ENCODE peak calls at places on chromosomes 13 and 19, in five cellular contexts. G is adipocyte, J is psoas muscle, O is ascending aorta, U is upper lobe of left lung. N is an unnamed sample. For H3K9me3 and H3K36me3, the result is how much of the 10 kb centered on the place peaks cover.

GRCh38 chr13:26382843-26383242 is 128.9 kb downstream of the CDK8 start:
- DNase-seq in G (no peak), J (no peak), O (no peak), U (no peak), N (no peak)

GRCh38 chr19:40555978-40556689 is 20.5 kb upstream of the SHKBP1 start:
- DNase-seq in G (no peak), J (no peak), O (no peak), U (no peak), N (no peak)

GRCh38 chr13:94121686-94122085 is 357.8 kb downstream of the DCT start:
- DNase-seq in G (peak), J (no peak), O (no peak), U (no peak), N (no peak)

GRCh38 chr19:13794388-13794751 is 873 bp upstream of the ZSWIM4 start:
- DNase-seq in G (peak), J (peak), O (peak), U (peak), N (peak)

GRCh38 chr13:113895436-113895835 is 31.6 kb upstream of the GAS6 start:
- DNase-seq in G (no peak), J (no peak), O (no peak), U (no peak), N (no peak)

GRCh38 chr13:110347535-110348308 is 40.6 kb downstream of the COL4A2 start:
- DNase-seq in G (peak), J (peak), O (peak), U (no peak), N (peak)

GRCh38 chr19:29596885-29597525 is 9.1 kb upstream of the POP4 start:
- DNase-seq in G (peak), J (no peak), O (peak), U (no peak), N (no peak)

GRCh38 chr13:93325303-93326297 is 99.0 kb downstream of the GPC6 start:
- DNase-seq in G (no peak), J (no peak), O (no peak), U (no peak), N (no peak)

GRCh38 chr19:17379221-17379631 is 2.1 kb upstream of the PLVAP start:
- DNase-seq in G (no peak), J (no peak), O (no peak), U (no peak), N (no peak)

GRCh38 chr19:6678690-6679109 is 8.7 kb upstream of the TNFSF14 start:
- DNase-seq in G (peak), J (no peak), O (no peak), U (no peak), N (no peak)

GRCh38 chr19:29690842-29691241 is 24.2 kb downstream of the C19orf12 start:
- DNase-seq in G (peak), J (no peak), O (no peak), U (no peak), N (peak)

GRCh38 chr13:111939285-111940278 is 127.4 kb upstream of the SOX1 start:
- DNase-seq in G (no peak), J (no peak), O (no peak), U (peak), N (no peak)

GRCh38 chr13:45194081-45194939 is 6.5 kb downstream of the KCTD4 start:
- DNase-seq in G (peak), J (no peak), O (peak), U (no peak), N (no peak)

GRCh38 chr13:38636756-38637155 is 50.1 kb upstream of the FREM2 start:
- DNase-seq in G (no peak), J (no peak), O (no peak), U (peak), N (no peak)

GRCh38 chr19:42303101-42303464 is 659 bp upstream of the PAFAH1B3 start:
- DNase-seq in G (no peak), J (no peak), O (no peak), U (no peak), N (no peak)

GRCh38 chr19:2477141-2477710 is 1.3 kb downstream of the GADD45B start:
- DNase-seq in G (peak), J (peak), O (peak), U (peak), N (peak)

GRCh38 chr13:96034662-96035061 is 18.5 kb downstream of the UGGT2 start:
- DNase-seq in G (no peak), J (no peak), O (no peak), U (no peak), N (no peak)

GRCh38 chr13:42392706-42393572 is 121.0 kb downstream of the AKAP11 start:
- DNase-seq in G (no peak), J (no peak), O (no peak), U (no peak), N (no peak)

GRCh38 chr19:18735324-18735723 is 51.8 kb downstream of the CRTC1 start:
- DNase-seq in G (no peak), J (no peak), O (no peak), U (no peak), N (no peak)

GRCh38 chr19:18292460-18292809 is 11.0 kb upstream of the JUND start:
- DNase-seq in G (no peak), J (no peak), O (no peak), U (peak), N (no peak)

GRCh38 chr19:54180691-54181091 is 7.7 kb upstream of the TMC4 start:
- DNase-seq in G (no peak), J (no peak), O (no peak), U (no peak), N (no peak)

GRCh38 chr13:20019033-20019432 is 60.5 kb downstream of the ZMYM2 start:
- DNase-seq in G (no peak), J (no peak), O (no peak), U (no peak), N (no peak)

GRCh38 chr19:41801682-41802317 is 5.4 kb downstream of the CEACAM3 start:
- DNase-seq in G (no peak), J (no peak), O (peak), U (no peak), N (no peak)

GRCh38 chr13:71240906-71241305 is 626.1 kb downstream of the DACH1 start:
- DNase-seq in G (peak), J (no peak), O (no peak), U (no peak), N (no peak)

GRCh38 chr13:26041476-26041875 is 10.3 kb downstream of the SHISA2 start:
- DNase-seq in G (no peak), J (no peak), O (no peak), U (no peak), N (no peak)

GRCh38 chr13:109160887-109161669 is 531.7 kb downstream of the MYO16 start:
- DNase-seq in G (peak), J (no peak), O (no peak), U (no peak), N (no peak)

GRCh38 chr13:31119966-31120733 is 41.6 kb downstream of the HSPH1 start:
- DNase-seq in G (peak), J (no peak), O (no peak), U (no peak), N (no peak)

GRCh38 chr19:52099497-52100138 is 4.1 kb upstream of the ZNF841 start:
- DNase-seq in G (no peak), J (no peak), O (no peak), U (no peak), N (no peak)

GRCh38 chr19:57075801-57076492 is 43.8 kb upstream of the USP29 start:
- DNase-seq in G (no peak), J (no peak), O (no peak), U (no peak), N (no peak)

GRCh38 chr13:66367356-66367755 is 862.8 kb downstream of the PCDH9 start:
- DNase-seq in G (peak), J (no peak), O (no peak), U (no peak), N (no peak)

GRCh38 chr13:46759861-46760260 is 37.1 kb downstream of the ESD start:
- DNase-seq in G (no peak), J (no peak), O (no peak), U (peak), N (no peak)

DNA sequence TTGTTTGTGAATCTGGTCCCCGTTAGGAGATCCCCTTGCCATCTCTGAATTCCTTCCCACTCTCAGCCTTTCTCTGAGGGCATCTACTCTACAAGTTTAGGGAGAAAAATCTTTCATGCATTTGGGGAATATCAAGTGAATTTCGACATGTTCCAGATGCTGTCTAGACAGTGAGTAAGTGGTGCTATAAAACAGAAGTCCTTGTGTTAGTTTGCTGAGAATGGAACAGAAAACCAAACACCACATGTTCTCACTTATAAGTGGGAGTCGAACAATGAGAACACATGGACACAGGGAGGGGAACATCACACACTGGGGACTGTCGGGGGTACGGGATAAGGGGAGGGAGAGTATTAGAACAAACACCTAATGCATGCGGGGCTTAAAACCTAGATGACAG is 5.1 kb downstream of the OR7A10 start:
- DNase-seq in G (no peak), J (no peak), O (no peak), U (no peak), N (no peak)
- H3K9me3 ChIP-seq in G (under half), J (under half), O (under half), U (under half), N (under half)

GRCh38 chr19:11418518-11419506 is at the start of gene RGL3:
- DNase-seq in G (peak), J (peak), O (peak), U (peak), N (peak)
- H3K4me3 ChIP-seq in G (peak), J (peak), O (peak), U (peak), N (peak)

DNA sequence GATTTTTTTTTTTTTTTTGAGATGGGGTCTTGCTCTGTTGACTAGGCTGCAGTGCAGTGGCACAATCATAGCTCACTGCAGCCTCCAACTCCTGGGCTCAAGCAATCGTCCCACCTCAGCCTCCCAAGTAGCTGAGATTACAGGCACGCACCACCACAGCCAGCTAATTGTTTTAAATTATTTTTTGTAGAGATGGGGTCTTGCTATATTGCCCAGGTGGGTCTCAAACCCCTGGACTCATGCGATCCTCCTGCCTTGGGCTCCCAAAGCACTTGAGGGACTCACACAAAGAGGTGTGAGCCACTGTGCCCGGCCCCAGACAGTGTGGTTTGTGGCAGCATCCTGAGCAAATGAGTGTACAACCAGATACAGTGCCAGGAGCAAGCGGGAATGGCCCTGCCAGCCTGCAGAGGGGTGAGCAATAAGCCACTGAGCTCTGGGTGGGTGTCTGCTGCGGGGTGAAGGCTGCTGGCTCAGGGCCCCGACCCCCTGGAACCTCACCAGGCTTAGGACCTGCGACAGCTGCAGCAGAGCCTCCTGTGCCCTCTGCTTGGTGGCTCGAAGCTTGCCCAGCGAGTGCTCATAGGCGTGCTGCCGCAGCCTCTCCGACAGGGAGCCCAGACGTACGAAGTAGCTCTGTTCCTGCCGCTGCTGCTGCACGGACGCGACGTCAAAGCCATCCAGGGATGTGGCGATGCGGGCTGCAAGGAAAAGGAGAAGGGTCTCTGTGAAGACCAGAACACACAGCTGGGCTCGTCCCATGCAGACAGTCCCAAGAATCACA is 15.9 kb upstream of the TICAM1 start:
- DNase-seq in G (no peak), J (no peak), O (no peak), U (no peak), N (no peak)
- H3K36me3 ChIP-seq in G (half or more), J (half or more), O (half or more), U (under half), N (half or more)

GRCh38 chr19:36898422-36898821 is 17.7 kb downstream of the ZNF829 start:
- DNase-seq in G (no peak), J (no peak), O (no peak), U (no peak), N (no peak)
- H3K9me3 ChIP-seq in G (half or more), J (half or more), O (half or more), U (half or more), N (under half)

N was measured in MG63.